ENCODE peak calls at places on chromosomes 13 and 19, in seven cellular contexts. One of them, this sample, is unnamed. For H3K27me3, the result is how much of the 10 kb centered on the place peaks cover.

GRCh38 chr19:42596391-42597071 is 1.8 kb upstream of the CEACAM8 start:
- DNase-seq in A673: peak
- DNase-seq in neural progenitor cell: peak
- DNase-seq in astrocyte: no peak
- DNase-seq in GM23338: peak
- DNase-seq in body of pancreas: peak
- DNase-seq in cardiac muscle cell: peak
- DNase-seq in this sample: peak

GRCh38 chr13:95199896-95200295 is 101.4 kb downstream of the ABCC4 start:
- DNase-seq in astrocyte: no peak
- DNase-seq in body of pancreas: no peak
- DNase-seq in GM23338: no peak
- DNase-seq in A673: no peak
- DNase-seq in neural progenitor cell: no peak
- DNase-seq in cardiac muscle cell: no peak
- DNase-seq in this sample: no peak

GRCh38 chr19:18098891-18099622 is 1.5 kb downstream of the MAST3 start:
- DNase-seq in astrocyte: no peak
- DNase-seq in body of pancreas: no peak
- DNase-seq in cardiac muscle cell: no peak
- DNase-seq in neural progenitor cell: peak
- DNase-seq in A673: no peak
- DNase-seq in GM23338: peak
- DNase-seq in this sample: peak

GRCh38 chr19:42693760-42694350 is 46.4 kb downstream of the PSG3 start:
- DNase-seq in neural progenitor cell: no peak
- DNase-seq in GM23338: peak
- DNase-seq in A673: peak
- DNase-seq in astrocyte: peak
- DNase-seq in body of pancreas: peak
- DNase-seq in cardiac muscle cell: no peak
- DNase-seq in this sample: peak

GRCh38 chr13:109198585-109198984 is 569.2 kb downstream of the MYO16 start:
- DNase-seq in cardiac muscle cell: no peak
- DNase-seq in body of pancreas: no peak
- DNase-seq in A673: no peak
- DNase-seq in GM23338: no peak
- DNase-seq in astrocyte: peak
- DNase-seq in neural progenitor cell: no peak
- DNase-seq in this sample: no peak

GRCh38 chr19:44696939-44697669 is 1.8 kb upstream of the CEACAM16 start:
- DNase-seq in cardiac muscle cell: no peak
- DNase-seq in GM23338: no peak
- DNase-seq in A673: no peak
- DNase-seq in body of pancreas: peak
- DNase-seq in neural progenitor cell: no peak
- DNase-seq in astrocyte: no peak
- DNase-seq in this sample: peak

GRCh38 chr13:101144808-101145419 is 271.4 kb downstream of the NALCN start:
- DNase-seq in cardiac muscle cell: peak
- DNase-seq in body of pancreas: peak
- DNase-seq in astrocyte: peak
- DNase-seq in GM23338: peak
- DNase-seq in A673: peak
- DNase-seq in neural progenitor cell: peak
- DNase-seq in this sample: peak

GRCh38 chr19:39310558-39311311 is 9.9 kb downstream of the LRFN1 start:
- DNase-seq in neural progenitor cell: peak
- DNase-seq in cardiac muscle cell: peak
- DNase-seq in GM23338: peak
- DNase-seq in astrocyte: peak
- DNase-seq in A673: peak
- DNase-seq in body of pancreas: no peak
- DNase-seq in this sample: peak

GRCh38 chr13:25352806-25353205 is 19.0 kb upstream of the ATP8A2 start:
- DNase-seq in GM23338: no peak
- DNase-seq in astrocyte: no peak
- DNase-seq in body of pancreas: no peak
- DNase-seq in neural progenitor cell: no peak
- DNase-seq in A673: no peak
- DNase-seq in cardiac muscle cell: no peak
- DNase-seq in this sample: no peak

GRCh38 chr13:49326222-49326917 is 78.6 kb downstream of the CDADC1 start:
- DNase-seq in cardiac muscle cell: no peak
- DNase-seq in astrocyte: no peak
- DNase-seq in GM23338: no peak
- DNase-seq in neural progenitor cell: no peak
- DNase-seq in body of pancreas: no peak
- DNase-seq in A673: no peak
- DNase-seq in this sample: no peak

GRCh38 chr13:95492044-95492801 is 60.3 kb upstream of the CLDN10 start:
- DNase-seq in body of pancreas: no peak
- DNase-seq in cardiac muscle cell: no peak
- DNase-seq in GM23338: peak
- DNase-seq in A673: no peak
- DNase-seq in astrocyte: no peak
- DNase-seq in neural progenitor cell: peak
- DNase-seq in this sample: no peak

GRCh38 chr19:14113762-14114414 is 3.7 kb downstream of the PRKACA start:
- DNase-seq in GM23338: peak
- DNase-seq in astrocyte: no peak
- DNase-seq in body of pancreas: no peak
- DNase-seq in neural progenitor cell: no peak
- DNase-seq in A673: no peak
- DNase-seq in cardiac muscle cell: no peak
- DNase-seq in this sample: peak

GRCh38 chr13:22940090-22940710 is 240.6 kb upstream of the SGCG start:
- DNase-seq in A673: no peak
- DNase-seq in body of pancreas: no peak
- DNase-seq in cardiac muscle cell: no peak
- DNase-seq in GM23338: no peak
- DNase-seq in neural progenitor cell: no peak
- DNase-seq in astrocyte: no peak
- DNase-seq in this sample: no peak

GRCh38 chr13:110346661-110347067 is 39.6 kb downstream of the COL4A2 start:
- DNase-seq in body of pancreas: no peak
- DNase-seq in neural progenitor cell: no peak
- DNase-seq in A673: no peak
- DNase-seq in cardiac muscle cell: no peak
- DNase-seq in GM23338: no peak
- DNase-seq in astrocyte: no peak
- DNase-seq in this sample: no peak

GRCh38 chr19:37999309-38000213 is 92.6 kb downstream of the SIPA1L3 start:
- DNase-seq in cardiac muscle cell: no peak
- DNase-seq in A673: no peak
- DNase-seq in GM23338: no peak
- DNase-seq in body of pancreas: peak
- DNase-seq in astrocyte: peak
- DNase-seq in neural progenitor cell: no peak
- DNase-seq in this sample: no peak

GRCh38 chr13:73428137-73428536 is 369.3 kb downstream of the KLF5 start:
- DNase-seq in A673: peak
- DNase-seq in body of pancreas: no peak
- DNase-seq in astrocyte: peak
- DNase-seq in cardiac muscle cell: no peak
- DNase-seq in GM23338: no peak
- DNase-seq in neural progenitor cell: no peak
- DNase-seq in this sample: no peak

GRCh38 chr19:33436360-33437345 is 63.1 kb downstream of the CEBPG start:
- DNase-seq in body of pancreas: no peak
- DNase-seq in A673: no peak
- DNase-seq in GM23338: no peak
- DNase-seq in neural progenitor cell: no peak
- DNase-seq in cardiac muscle cell: no peak
- DNase-seq in astrocyte: no peak
- DNase-seq in this sample: peak

GRCh38 chr13:60407095-60407494 is 10.1 kb downstream of the TDRD3 start:
- DNase-seq in astrocyte: no peak
- DNase-seq in neural progenitor cell: no peak
- DNase-seq in GM23338: no peak
- DNase-seq in cardiac muscle cell: no peak
- DNase-seq in A673: no peak
- DNase-seq in body of pancreas: no peak
- DNase-seq in this sample: no peak

GRCh38 chr13:39016789-39017188 is 21.1 kb downstream of the PROSER1 start:
- DNase-seq in cardiac muscle cell: peak
- DNase-seq in A673: peak
- DNase-seq in neural progenitor cell: peak
- DNase-seq in astrocyte: no peak
- DNase-seq in GM23338: peak
- DNase-seq in body of pancreas: no peak
- DNase-seq in this sample: peak

GRCh38 chr19:45125975-45126493 is 33.1 kb downstream of the PPP1R37 start:
- DNase-seq in body of pancreas: peak
- DNase-seq in neural progenitor cell: peak
- DNase-seq in cardiac muscle cell: peak
- DNase-seq in A673: peak
- DNase-seq in GM23338: peak
- DNase-seq in astrocyte: no peak
- DNase-seq in this sample: peak

GRCh38 chr13:59774511-59774911 is 389.2 kb downstream of the DIAPH3 start:
- DNase-seq in GM23338: peak
- DNase-seq in A673: peak
- DNase-seq in cardiac muscle cell: no peak
- DNase-seq in astrocyte: peak
- DNase-seq in body of pancreas: no peak
- DNase-seq in neural progenitor cell: peak
- DNase-seq in this sample: no peak

GRCh38 chr13:114143806-114144605 is 11.6 kb upstream of the RASA3 start:
- DNase-seq in cardiac muscle cell: peak
- DNase-seq in astrocyte: no peak
- DNase-seq in A673: no peak
- DNase-seq in GM23338: peak
- DNase-seq in neural progenitor cell: peak
- DNase-seq in body of pancreas: peak
- DNase-seq in this sample: peak

GRCh38 chr13:49110122-49110831 is 109.9 kb upstream of the MLNR start:
- DNase-seq in A673: peak
- DNase-seq in neural progenitor cell: peak
- DNase-seq in body of pancreas: peak
- DNase-seq in GM23338: peak
- DNase-seq in astrocyte: peak
- DNase-seq in cardiac muscle cell: peak
- DNase-seq in this sample: peak

GRCh38 chr19:4352701-4353121 is 9.3 kb downstream of the MPND start:
- DNase-seq in body of pancreas: no peak
- DNase-seq in A673: peak
- DNase-seq in astrocyte: peak
- DNase-seq in cardiac muscle cell: peak
- DNase-seq in GM23338: peak
- DNase-seq in neural progenitor cell: peak
- DNase-seq in this sample: peak

GRCh38 chr19:40907968-40908735 is 26.1 kb upstream of the CYP2A7 start:
- DNase-seq in GM23338: peak
- DNase-seq in body of pancreas: peak
- DNase-seq in astrocyte: no peak
- DNase-seq in A673: no peak
- DNase-seq in neural progenitor cell: peak
- DNase-seq in cardiac muscle cell: no peak
- DNase-seq in this sample: peak

GRCh38 chr13:72004975-72005374 is 138.0 kb upstream of the DACH1 start:
- DNase-seq in cardiac muscle cell: no peak
- DNase-seq in A673: no peak
- DNase-seq in neural progenitor cell: peak
- DNase-seq in astrocyte: peak
- DNase-seq in GM23338: peak
- DNase-seq in body of pancreas: no peak
- DNase-seq in this sample: no peak

GRCh38 chr13:104025303-104025702 is 959.1 kb upstream of the SLC10A2 start:
- DNase-seq in body of pancreas: no peak
- DNase-seq in GM23338: no peak
- DNase-seq in neural progenitor cell: no peak
- DNase-seq in A673: no peak
- DNase-seq in cardiac muscle cell: no peak
- DNase-seq in astrocyte: no peak
- DNase-seq in this sample: no peak

DNA sequence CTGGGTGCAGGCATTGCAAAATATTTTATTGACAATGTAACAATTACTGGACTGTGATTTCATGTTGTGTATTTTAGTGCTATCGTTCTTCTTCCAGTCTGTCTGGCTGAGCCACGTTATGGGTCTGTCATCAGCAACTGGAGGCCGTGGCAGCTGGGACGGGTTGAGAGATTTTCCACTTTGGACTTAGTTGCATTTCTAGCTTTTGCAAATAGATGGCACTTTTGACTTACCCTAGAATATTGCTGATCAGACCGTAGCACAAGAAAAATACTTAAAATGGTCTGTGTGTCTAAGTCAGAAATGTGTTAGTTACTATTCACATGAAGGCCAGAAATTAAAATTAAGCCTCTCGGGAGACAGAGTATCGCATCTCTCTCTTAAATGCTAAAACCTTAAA is 211.1 kb downstream of the TEX29 start:
- DNase-seq in astrocyte: no peak
- DNase-seq in cardiac muscle cell: peak
- DNase-seq in body of pancreas: peak
- DNase-seq in A673: no peak
- DNase-seq in neural progenitor cell: no peak
- DNase-seq in GM23338: no peak
- DNase-seq in this sample: no peak
- H3K27me3 ChIP-seq in astrocyte: under half
- H3K27me3 ChIP-seq in cardiac muscle cell: half or more
- H3K27me3 ChIP-seq in body of pancreas: under half
- H3K27me3 ChIP-seq in A673: half or more
- H3K27me3 ChIP-seq in neural progenitor cell: half or more
- H3K27me3 ChIP-seq in GM23338: under half
- H3K27me3 ChIP-seq in this sample: under half

GRCh38 chr19:19260417-19260816 is 12.7 kb downstream of the TM6SF2 start:
- DNase-seq in GM23338: peak
- DNase-seq in A673: no peak
- DNase-seq in astrocyte: no peak
- DNase-seq in body of pancreas: no peak
- DNase-seq in neural progenitor cell: no peak
- DNase-seq in cardiac muscle cell: no peak
- DNase-seq in this sample: peak
- H3K27me3 ChIP-seq in GM23338: under half
- H3K27me3 ChIP-seq in A673: under half
- H3K27me3 ChIP-seq in astrocyte: under half
- H3K27me3 ChIP-seq in body of pancreas: under half
- H3K27me3 ChIP-seq in neural progenitor cell: under half
- H3K27me3 ChIP-seq in cardiac muscle cell: under half
- H3K27me3 ChIP-seq in this sample: under half

GRCh38 chr19:47418595-47419036 is 711 bp downstream of the MEIS3 start:
- DNase-seq in astrocyte: no peak
- DNase-seq in GM23338: peak
- DNase-seq in A673: no peak
- DNase-seq in body of pancreas: no peak
- DNase-seq in neural progenitor cell: no peak
- DNase-seq in cardiac muscle cell: no peak
- DNase-seq in this sample: peak
- H3K27me3 ChIP-seq in astrocyte: half or more
- H3K27me3 ChIP-seq in GM23338: half or more
- H3K27me3 ChIP-seq in A673: under half
- H3K27me3 ChIP-seq in body of pancreas: under half
- H3K27me3 ChIP-seq in neural progenitor cell: half or more
- H3K27me3 ChIP-seq in cardiac muscle cell: under half
- H3K27me3 ChIP-seq in this sample: half or more

DNA sequence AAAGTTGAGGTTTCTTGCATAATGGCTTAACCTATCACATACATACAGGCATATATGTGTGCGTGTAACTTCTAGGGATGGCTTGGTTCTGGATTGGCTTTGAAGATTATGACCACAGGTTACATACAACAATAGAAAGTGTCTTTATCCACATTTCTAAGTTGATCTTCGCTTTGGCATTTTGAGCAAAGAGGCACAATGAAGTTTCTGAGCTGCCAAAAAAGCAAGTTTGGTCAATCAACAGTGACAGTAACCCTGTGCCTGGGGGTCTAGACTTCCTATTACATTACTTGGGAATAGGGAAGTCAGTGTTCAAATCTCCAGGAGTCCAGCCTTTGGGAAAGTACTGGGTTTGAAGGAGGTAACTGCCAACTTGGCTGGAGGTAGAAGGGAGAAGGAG is 3.1 kb upstream of the SOX1 start:
- DNase-seq in A673: no peak
- DNase-seq in astrocyte: no peak
- DNase-seq in body of pancreas: no peak
- DNase-seq in cardiac muscle cell: no peak
- DNase-seq in GM23338: no peak
- DNase-seq in neural progenitor cell: no peak
- DNase-seq in this sample: no peak
- H3K27me3 ChIP-seq in A673: half or more
- H3K27me3 ChIP-seq in astrocyte: half or more
- H3K27me3 ChIP-seq in body of pancreas: under half
- H3K27me3 ChIP-seq in cardiac muscle cell: half or more
- H3K27me3 ChIP-seq in GM23338: half or more
- H3K27me3 ChIP-seq in neural progenitor cell: half or more
- H3K27me3 ChIP-seq in this sample: half or more

This sample was measured in H7.